ENCODE peak calls at places on chromosomes 16 and 17, in five cellular contexts. S, Y, R, K and C are unnamed samples.

GRCh38 chr17:79591014-79591590 is 19.7 kb downstream of the RBFOX3 start:
- DNase-seq in K (peak), S (no peak), R (no peak), Y (no peak), C (no peak)

GRCh38 chr17:48719642-48720262 is 2.6 kb downstream of the PRAC1 start:
- DNase-seq in K (no peak), Y (no peak), S (no peak), R (no peak), C (no peak)

GRCh38 chr16:81523387-81524115 is 78.9 kb downstream of the CMIP start:
- DNase-seq in S (peak), R (peak), K (no peak), Y (no peak), C (peak)

GRCh38 chr16:19741354-19741753 is 23.3 kb downstream of the IQCK start:
- DNase-seq in S (no peak), R (no peak), K (no peak), Y (no peak), C (no peak)

GRCh38 chr16:87339086-87339723 is 22.0 kb upstream of the C16orf95 start:
- DNase-seq in K (peak), R (no peak), Y (no peak), S (no peak), C (no peak)

GRCh38 chr17:55053855-55054254 is 85.3 kb downstream of the STXBP4 start:
- DNase-seq in R (no peak), Y (no peak), S (no peak), K (no peak), C (no peak)

GRCh38 chr17:7354262-7354781 is 634 bp upstream of the TMEM95 start:
- DNase-seq in K (peak), Y (no peak), S (no peak), R (no peak), C (no peak)

GRCh38 chr17:79974786-79975497 is 60.7 kb downstream of the TBC1D16 start:
- DNase-seq in R (peak), Y (no peak), S (no peak), K (peak), C (no peak)

GRCh38 chr17:50953831-50954601 is 87.9 kb upstream of the TOB1 start:
- DNase-seq in K (peak), S (no peak), Y (no peak), R (peak), C (peak)

GRCh38 chr16:23434380-23434779 is 18.6 kb downstream of the COG7 start:
- DNase-seq in K (no peak), Y (peak), R (no peak), S (no peak), C (no peak)

GRCh38 chr17:43382776-43383175 is 16.0 kb upstream of the ARL4D start:
- DNase-seq in Y (no peak), K (no peak), R (no peak), S (no peak), C (no peak)

GRCh38 chr17:42780816-42781638 is 617 bp downstream of the WNK4 start:
- DNase-seq in R (no peak), S (peak), Y (no peak), K (no peak), C (no peak)

GRCh38 chr16:66880288-66881013 is at the start of gene PDP2:
- DNase-seq in Y (peak), K (peak), S (peak), R (peak), C (peak)
- H3K27ac ChIP-seq in Y (peak), K (peak), S (peak), R (peak), C (peak)

GRCh38 chr16:68233085-68233834 is 2.7 kb downstream of the ESRP2 start:
- DNase-seq in Y (no peak), S (no peak), R (no peak), K (no peak), C (no peak)
- H3K27ac ChIP-seq in Y (no peak), S (peak), R (no peak), K (no peak), C (peak)

DNA sequence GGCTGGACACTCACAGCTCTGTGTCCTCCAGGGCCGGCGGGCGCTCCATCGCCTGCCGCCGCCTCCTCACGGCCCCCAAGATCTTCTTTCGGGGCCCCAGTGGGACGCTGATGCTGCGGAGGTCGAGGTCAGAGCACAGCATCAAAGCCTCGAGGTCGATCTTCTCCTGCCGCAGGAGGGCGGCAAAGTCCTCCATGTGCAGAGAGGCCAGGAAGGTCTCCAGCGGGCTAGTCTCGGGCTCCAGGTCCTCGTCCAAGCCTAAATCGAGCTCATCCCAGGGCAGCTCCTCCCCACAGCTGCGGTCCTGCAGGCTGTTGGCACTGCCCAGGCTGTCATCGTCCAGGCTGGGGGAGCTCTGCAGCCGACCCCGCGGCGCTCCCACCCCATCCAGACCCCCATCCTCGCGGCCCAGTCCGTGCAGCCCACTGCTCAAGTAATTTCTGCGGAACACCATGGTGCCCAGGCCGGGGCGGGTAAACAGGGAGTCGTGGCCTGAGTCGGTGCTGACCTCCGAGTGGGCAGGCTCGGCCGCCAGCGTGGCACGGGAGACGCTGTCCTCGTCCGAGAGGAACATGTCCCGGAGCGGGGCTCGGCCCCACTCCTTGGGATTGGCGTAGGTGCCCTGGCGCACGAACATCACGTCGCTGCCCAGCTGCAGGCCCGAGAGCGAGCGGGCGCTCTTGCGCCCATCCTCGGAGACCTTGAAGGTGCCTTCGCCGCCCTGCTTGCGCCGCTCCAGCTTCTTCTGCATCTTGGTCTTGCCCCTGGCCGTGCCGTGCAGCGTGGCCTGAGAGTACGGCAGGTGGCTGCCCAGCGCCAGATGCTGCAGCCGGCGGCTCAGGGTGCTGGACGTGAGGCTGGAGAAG is 3.4 kb downstream of the USH1G start:
- DNase-seq in R (no peak), K (no peak), S (no peak), Y (no peak), C (no peak)
- H3K27ac ChIP-seq in R (no peak), K (no peak), S (no peak), Y (no peak), C (no peak)

GRCh38 chr17:81380117-81380516 is 15.1 kb upstream of the BAHCC1 start:
- DNase-seq in K (no peak), Y (no peak), R (no peak), S (no peak), C (no peak)

GRCh38 chr17:81380682-81381518 is 14.4 kb upstream of the BAHCC1 start:
- DNase-seq in K (no peak), S (no peak), Y (no peak), R (no peak), C (peak)

GRCh38 chr17:81378941-81379511 is 16.2 kb upstream of the BAHCC1 start:
- DNase-seq in Y (no peak), K (no peak), S (no peak), R (no peak), C (no peak)

GRCh38 chr17:81381632-81382577 is 13.4 kb upstream of the BAHCC1 start:
- DNase-seq in K (peak), R (no peak), S (no peak), Y (no peak), C (peak)

GRCh38 chr17:81379523-81379942 is 15.7 kb upstream of the BAHCC1 start:
- DNase-seq in R (no peak), Y (no peak), K (no peak), S (peak), C (peak)
- H3K27ac ChIP-seq in R (no peak), Y (no peak), K (no peak), S (no peak), C (no peak)